ENCODE peak calls at places on chromosomes 13 and 19, in nine cellular contexts. One of them, this sample, is unnamed. For H3K27me3, the result is how much of the 10 kb centered on the place peaks cover.

GRCh38 chr13:30681489-30682242 is 53.7 kb upstream of the ALOX5AP start:
- DNase-seq in GM23338: no peak
- DNase-seq in CD4-positive, alpha-beta memory T cell: no peak
- DNase-seq in stomach: no peak
- DNase-seq in testis: no peak
- DNase-seq in IMR-90: peak
- DNase-seq in CD8-positive, alpha-beta T cell: no peak
- DNase-seq in right atrium auricular region: peak
- DNase-seq in ascending aorta: no peak
- DNase-seq in this sample: no peak

GRCh38 chr19:53908106-53908932 is 759 bp upstream of the CACNG7 start:
- DNase-seq in GM23338: peak
- DNase-seq in CD4-positive, alpha-beta memory T cell: peak
- DNase-seq in stomach: peak
- DNase-seq in testis: peak
- DNase-seq in IMR-90: peak
- DNase-seq in CD8-positive, alpha-beta T cell: no peak
- DNase-seq in right atrium auricular region: no peak
- DNase-seq in ascending aorta: no peak
- DNase-seq in this sample: no peak

GRCh38 chr13:24668955-24669354 is 11.3 kb upstream of the ATP12A start:
- DNase-seq in GM23338: no peak
- DNase-seq in CD4-positive, alpha-beta memory T cell: no peak
- DNase-seq in stomach: no peak
- DNase-seq in testis: no peak
- DNase-seq in IMR-90: no peak
- DNase-seq in CD8-positive, alpha-beta T cell: no peak
- DNase-seq in right atrium auricular region: no peak
- DNase-seq in ascending aorta: no peak
- DNase-seq in this sample: no peak

GRCh38 chr19:42113641-42114348 is 18.5 kb downstream of the POU2F2 start:
- DNase-seq in GM23338: peak
- DNase-seq in CD4-positive, alpha-beta memory T cell: no peak
- DNase-seq in stomach: no peak
- DNase-seq in testis: no peak
- DNase-seq in IMR-90: peak
- DNase-seq in CD8-positive, alpha-beta T cell: no peak
- DNase-seq in right atrium auricular region: no peak
- DNase-seq in ascending aorta: peak
- DNase-seq in this sample: no peak

GRCh38 chr19:15417699-15418098 is 1.1 kb downstream of the AKAP8L start:
- DNase-seq in GM23338: no peak
- DNase-seq in CD4-positive, alpha-beta memory T cell: no peak
- DNase-seq in stomach: no peak
- DNase-seq in testis: no peak
- DNase-seq in IMR-90: no peak
- DNase-seq in CD8-positive, alpha-beta T cell: no peak
- DNase-seq in right atrium auricular region: no peak
- DNase-seq in ascending aorta: no peak
- DNase-seq in this sample: no peak

GRCh38 chr19:40450664-40451063 is 6.5 kb upstream of the SERTAD3 start:
- DNase-seq in GM23338: no peak
- DNase-seq in CD4-positive, alpha-beta memory T cell: no peak
- DNase-seq in stomach: no peak
- DNase-seq in testis: no peak
- DNase-seq in IMR-90: no peak
- DNase-seq in CD8-positive, alpha-beta T cell: no peak
- DNase-seq in right atrium auricular region: no peak
- DNase-seq in ascending aorta: no peak
- DNase-seq in this sample: no peak

GRCh38 chr13:91328726-91329125 is 18.8 kb upstream of the MIR17HG start:
- DNase-seq in GM23338: no peak
- DNase-seq in CD4-positive, alpha-beta memory T cell: no peak
- DNase-seq in stomach: no peak
- DNase-seq in testis: no peak
- DNase-seq in IMR-90: no peak
- DNase-seq in CD8-positive, alpha-beta T cell: no peak
- DNase-seq in right atrium auricular region: no peak
- DNase-seq in ascending aorta: no peak
- DNase-seq in this sample: no peak

GRCh38 chr13:68976287-68976686 is 1131.3 kb upstream of the ATXN8OS start:
- DNase-seq in GM23338: no peak
- DNase-seq in CD4-positive, alpha-beta memory T cell: no peak
- DNase-seq in stomach: no peak
- DNase-seq in testis: no peak
- DNase-seq in IMR-90: no peak
- DNase-seq in CD8-positive, alpha-beta T cell: no peak
- DNase-seq in right atrium auricular region: no peak
- DNase-seq in ascending aorta: no peak
- DNase-seq in this sample: no peak

GRCh38 chr13:112842343-112842856 is 126.6 kb upstream of the MCF2L start:
- DNase-seq in GM23338: peak
- DNase-seq in CD4-positive, alpha-beta memory T cell: no peak
- DNase-seq in stomach: no peak
- DNase-seq in testis: peak
- DNase-seq in IMR-90: no peak
- DNase-seq in CD8-positive, alpha-beta T cell: no peak
- DNase-seq in right atrium auricular region: peak
- DNase-seq in ascending aorta: no peak
- DNase-seq in this sample: peak

GRCh38 chr19:15251749-15252397 is 19.6 kb upstream of the EPHX3 start:
- DNase-seq in GM23338: peak
- DNase-seq in CD4-positive, alpha-beta memory T cell: no peak
- DNase-seq in stomach: peak
- DNase-seq in testis: peak
- DNase-seq in IMR-90: peak
- DNase-seq in CD8-positive, alpha-beta T cell: no peak
- DNase-seq in right atrium auricular region: peak
- DNase-seq in ascending aorta: peak
- DNase-seq in this sample: peak

GRCh38 chr13:49288458-49288857 is 40.7 kb downstream of the CDADC1 start:
- DNase-seq in GM23338: no peak
- DNase-seq in CD4-positive, alpha-beta memory T cell: no peak
- DNase-seq in stomach: no peak
- DNase-seq in testis: no peak
- DNase-seq in IMR-90: no peak
- DNase-seq in CD8-positive, alpha-beta T cell: no peak
- DNase-seq in right atrium auricular region: no peak
- DNase-seq in ascending aorta: no peak
- DNase-seq in this sample: no peak

GRCh38 chr13:40344270-40345148 is 321.9 kb downstream of the FOXO1 start:
- DNase-seq in GM23338: no peak
- DNase-seq in CD4-positive, alpha-beta memory T cell: no peak
- DNase-seq in stomach: no peak
- DNase-seq in testis: no peak
- DNase-seq in IMR-90: no peak
- DNase-seq in CD8-positive, alpha-beta T cell: no peak
- DNase-seq in right atrium auricular region: no peak
- DNase-seq in ascending aorta: no peak
- DNase-seq in this sample: no peak

GRCh38 chr13:76741624-76742023 is 144.6 kb downstream of the KCTD12 start:
- DNase-seq in GM23338: no peak
- DNase-seq in CD4-positive, alpha-beta memory T cell: no peak
- DNase-seq in stomach: no peak
- DNase-seq in testis: no peak
- DNase-seq in IMR-90: peak
- DNase-seq in CD8-positive, alpha-beta T cell: no peak
- DNase-seq in right atrium auricular region: no peak
- DNase-seq in ascending aorta: no peak
- DNase-seq in this sample: no peak

GRCh38 chr13:108957369-108958012 is 328.1 kb downstream of the MYO16 start:
- DNase-seq in GM23338: peak
- DNase-seq in CD4-positive, alpha-beta memory T cell: no peak
- DNase-seq in stomach: no peak
- DNase-seq in testis: no peak
- DNase-seq in IMR-90: peak
- DNase-seq in CD8-positive, alpha-beta T cell: no peak
- DNase-seq in right atrium auricular region: no peak
- DNase-seq in ascending aorta: no peak
- DNase-seq in this sample: no peak

GRCh38 chr13:98416408-98416807 is 160.5 kb downstream of the STK24 start:
- DNase-seq in GM23338: no peak
- DNase-seq in CD4-positive, alpha-beta memory T cell: no peak
- DNase-seq in stomach: peak
- DNase-seq in testis: no peak
- DNase-seq in IMR-90: no peak
- DNase-seq in CD8-positive, alpha-beta T cell: no peak
- DNase-seq in right atrium auricular region: no peak
- DNase-seq in ascending aorta: no peak
- DNase-seq in this sample: no peak

GRCh38 chr13:44739539-44739938 is 163.4 kb upstream of the TSC22D1 start:
- DNase-seq in GM23338: no peak
- DNase-seq in CD4-positive, alpha-beta memory T cell: no peak
- DNase-seq in stomach: no peak
- DNase-seq in testis: no peak
- DNase-seq in IMR-90: peak
- DNase-seq in CD8-positive, alpha-beta T cell: no peak
- DNase-seq in right atrium auricular region: no peak
- DNase-seq in ascending aorta: no peak
- DNase-seq in this sample: no peak

GRCh38 chr13:84192125-84192524 is 309.9 kb upstream of the SLITRK1 start:
- DNase-seq in GM23338: no peak
- DNase-seq in CD4-positive, alpha-beta memory T cell: no peak
- DNase-seq in stomach: no peak
- DNase-seq in testis: no peak
- DNase-seq in IMR-90: peak
- DNase-seq in CD8-positive, alpha-beta T cell: no peak
- DNase-seq in right atrium auricular region: no peak
- DNase-seq in ascending aorta: no peak
- DNase-seq in this sample: no peak

GRCh38 chr13:52136763-52137162 is 7.9 kb upstream of the NEK5 start:
- DNase-seq in GM23338: no peak
- DNase-seq in CD4-positive, alpha-beta memory T cell: no peak
- DNase-seq in stomach: no peak
- DNase-seq in testis: no peak
- DNase-seq in IMR-90: no peak
- DNase-seq in CD8-positive, alpha-beta T cell: no peak
- DNase-seq in right atrium auricular region: no peak
- DNase-seq in ascending aorta: no peak
- DNase-seq in this sample: no peak

GRCh38 chr13:25276748-25277147 is 10.5 kb downstream of the MTMR6 start:
- DNase-seq in GM23338: no peak
- DNase-seq in CD4-positive, alpha-beta memory T cell: no peak
- DNase-seq in stomach: no peak
- DNase-seq in testis: no peak
- DNase-seq in IMR-90: peak
- DNase-seq in CD8-positive, alpha-beta T cell: no peak
- DNase-seq in right atrium auricular region: no peak
- DNase-seq in ascending aorta: no peak
- DNase-seq in this sample: no peak

GRCh38 chr19:13588953-13589833 is 82.9 kb upstream of the CACNA1A start:
- DNase-seq in GM23338: peak
- DNase-seq in CD4-positive, alpha-beta memory T cell: peak
- DNase-seq in stomach: peak
- DNase-seq in testis: peak
- DNase-seq in IMR-90: peak
- DNase-seq in CD8-positive, alpha-beta T cell: peak
- DNase-seq in right atrium auricular region: peak
- DNase-seq in ascending aorta: no peak
- DNase-seq in this sample: peak

DNA sequence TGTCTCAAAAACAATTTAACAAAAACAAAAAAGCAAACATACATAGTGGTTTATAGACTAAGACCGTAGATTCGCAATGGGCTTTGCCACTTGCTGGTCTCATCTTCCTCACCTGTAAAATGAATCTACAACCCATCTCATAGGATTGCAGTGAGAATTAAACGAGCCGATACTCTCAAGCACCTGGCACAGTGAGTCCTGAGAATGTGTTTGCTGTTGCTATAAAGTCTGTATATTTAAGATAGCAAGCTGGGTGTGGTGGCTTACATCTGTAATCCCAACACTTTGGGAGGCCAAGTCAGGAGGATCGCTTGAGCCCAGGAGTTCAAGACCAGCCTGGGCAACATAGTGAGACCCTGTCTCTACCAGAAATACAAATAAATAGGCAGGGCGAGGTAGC is 22.5 kb downstream of the EXOC3L2 start:
- DNase-seq in GM23338: no peak
- DNase-seq in CD4-positive, alpha-beta memory T cell: no peak
- DNase-seq in stomach: no peak
- DNase-seq in testis: no peak
- DNase-seq in IMR-90: no peak
- DNase-seq in CD8-positive, alpha-beta T cell: no peak
- DNase-seq in right atrium auricular region: no peak
- DNase-seq in ascending aorta: no peak
- DNase-seq in this sample: no peak
- H3K27me3 ChIP-seq in GM23338: under half
- H3K27me3 ChIP-seq in CD4-positive, alpha-beta memory T cell: under half
- H3K27me3 ChIP-seq in stomach: under half
- H3K27me3 ChIP-seq in testis: under half
- H3K27me3 ChIP-seq in IMR-90: under half
- H3K27me3 ChIP-seq in CD8-positive, alpha-beta T cell: under half
- H3K27me3 ChIP-seq in right atrium auricular region: under half
- H3K27me3 ChIP-seq in ascending aorta: under half
- H3K27me3 ChIP-seq in this sample: under half

DNA sequence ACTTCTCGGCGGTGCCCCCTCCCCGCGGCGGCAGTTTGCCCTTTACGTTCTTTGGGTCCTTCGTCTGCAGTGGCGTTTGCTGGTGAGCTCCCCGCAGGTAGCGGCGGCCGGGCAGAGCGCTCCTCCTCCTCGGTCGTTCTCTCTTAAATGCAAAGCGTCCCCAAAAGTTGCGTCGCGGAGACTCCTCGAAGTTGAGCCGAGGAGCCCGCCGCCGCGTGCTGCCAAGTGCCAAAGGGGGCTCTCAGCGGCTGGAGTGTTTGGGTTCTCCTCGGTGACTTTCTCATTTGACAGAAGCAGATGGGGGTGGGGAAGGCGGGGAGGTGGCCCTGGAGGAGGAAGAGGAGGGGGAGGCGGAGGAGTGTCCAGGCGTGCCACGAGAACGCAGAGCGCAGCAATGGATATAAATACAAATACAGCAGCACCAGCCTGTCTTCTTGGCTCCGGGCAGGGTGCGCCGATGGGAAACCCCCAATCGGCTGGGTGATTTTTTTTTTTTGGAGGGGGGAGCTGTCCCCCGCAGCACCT is at the start of gene SOX21:
- DNase-seq in GM23338: peak
- DNase-seq in CD4-positive, alpha-beta memory T cell: no peak
- DNase-seq in stomach: no peak
- DNase-seq in testis: no peak
- DNase-seq in IMR-90: no peak
- DNase-seq in CD8-positive, alpha-beta T cell: no peak
- DNase-seq in right atrium auricular region: no peak
- DNase-seq in ascending aorta: no peak
- DNase-seq in this sample: no peak
- H3K27me3 ChIP-seq in GM23338: half or more
- H3K27me3 ChIP-seq in CD4-positive, alpha-beta memory T cell: under half
- H3K27me3 ChIP-seq in stomach: under half
- H3K27me3 ChIP-seq in testis: under half
- H3K27me3 ChIP-seq in IMR-90: half or more
- H3K27me3 ChIP-seq in CD8-positive, alpha-beta T cell: under half
- H3K27me3 ChIP-seq in right atrium auricular region: under half
- H3K27me3 ChIP-seq in ascending aorta: under half
- H3K27me3 ChIP-seq in this sample: half or more

GRCh38 chr19:5360003-5360820 is 19.6 kb upstream of the PTPRS start:
- DNase-seq in GM23338: no peak
- DNase-seq in CD4-positive, alpha-beta memory T cell: no peak
- DNase-seq in stomach: no peak
- DNase-seq in testis: no peak
- DNase-seq in IMR-90: peak
- DNase-seq in CD8-positive, alpha-beta T cell: no peak
- DNase-seq in right atrium auricular region: no peak
- DNase-seq in ascending aorta: no peak
- DNase-seq in this sample: no peak
- H3K27me3 ChIP-seq in GM23338: under half
- H3K27me3 ChIP-seq in CD4-positive, alpha-beta memory T cell: under half
- H3K27me3 ChIP-seq in stomach: under half
- H3K27me3 ChIP-seq in testis: under half
- H3K27me3 ChIP-seq in IMR-90: under half
- H3K27me3 ChIP-seq in CD8-positive, alpha-beta T cell: under half
- H3K27me3 ChIP-seq in right atrium auricular region: under half
- H3K27me3 ChIP-seq in ascending aorta: under half
- H3K27me3 ChIP-seq in this sample: half or more

GRCh38 chr19:48702701-48703100 is 6.9 kb downstream of the FUT2 start:
- DNase-seq in GM23338: no peak
- DNase-seq in CD4-positive, alpha-beta memory T cell: no peak
- DNase-seq in stomach: no peak
- DNase-seq in testis: no peak
- DNase-seq in IMR-90: no peak
- DNase-seq in CD8-positive, alpha-beta T cell: no peak
- DNase-seq in right atrium auricular region: no peak
- DNase-seq in ascending aorta: no peak
- DNase-seq in this sample: no peak
- H3K27me3 ChIP-seq in GM23338: under half
- H3K27me3 ChIP-seq in CD4-positive, alpha-beta memory T cell: under half
- H3K27me3 ChIP-seq in stomach: under half
- H3K27me3 ChIP-seq in testis: under half
- H3K27me3 ChIP-seq in IMR-90: under half
- H3K27me3 ChIP-seq in CD8-positive, alpha-beta T cell: under half
- H3K27me3 ChIP-seq in right atrium auricular region: under half
- H3K27me3 ChIP-seq in ascending aorta: under half
- H3K27me3 ChIP-seq in this sample: under half